ENCODE peak calls at places on chromosomes 11 and 22, in six cellular contexts. Z is MCF 10A, H is lower lobe of right lung, L is nucleus accumbens, A is mesendoderm, T is uterus. I is an unnamed sample.
A peak's percentile ranks its signal among the peaks of the same experiment; 100 is the strongest.

GRCh38 chr22:27668828-27669797 is 132.4 kb downstream of the MN1 start:
- DNase-seq in L (no peak), T (no peak), A (peak; percentile 71), H (peak; percentile 52), Z (peak; percentile 71), I (no peak)

GRCh38 chr11:122045181-122045586 is 70.8 kb downstream of the BLID start:
- DNase-seq in T (no peak), L (no peak), H (no peak), A (no peak), Z (peak; percentile 63), I (no peak)

GRCh38 chr11:1172729-1173117 is 15.0 kb downstream of the MUC5AC start:
- DNase-seq in Z (no peak), T (no peak), L (no peak), H (no peak), A (no peak), I (no peak)

GRCh38 chr11:100576044-100577021 is 110.8 kb upstream of the ARHGAP42 start:
- DNase-seq in L (no peak), T (no peak), H (no peak), Z (peak; percentile 63), A (peak; percentile 63), I (no peak)

GRCh38 chr11:135008001-135008405 is 596.0 kb upstream of the B3GAT1 start:
- DNase-seq in T (no peak), Z (no peak), A (peak; percentile 33), L (no peak), H (no peak), I (no peak)

GRCh38 chr11:95835351-95835750 is 45.1 kb downstream of the CEP57 start:
- DNase-seq in T (no peak), L (no peak), Z (no peak), H (no peak), A (no peak), I (no peak)

GRCh38 chr11:126926376-126926791 is 74.2 kb downstream of the KIRREL3 start:
- DNase-seq in A (no peak), Z (no peak), T (no peak), H (no peak), L (no peak), I (no peak)

GRCh38 chr11:90113541-90113940 is 20.9 kb upstream of the NAALAD2 start:
- DNase-seq in L (no peak), A (no peak), H (no peak), T (no peak), Z (peak; percentile 1), I (no peak)

GRCh38 chr11:61753672-61754071 is 1.2 kb downstream of the MYRF start:
- DNase-seq in H (no peak), L (no peak), A (no peak), T (no peak), Z (no peak), I (no peak)

GRCh38 chr22:37624876-37625275 is 14.6 kb upstream of the SH3BP1 start:
- DNase-seq in H (no peak), A (no peak), L (no peak), Z (no peak), T (no peak), I (no peak)

GRCh38 chr11:27717801-27718229 is 17.6 kb upstream of the BDNF start:
- DNase-seq in T (no peak), H (no peak), L (no peak), A (peak; percentile 77), Z (no peak), I (no peak)

GRCh38 chr11:37026326-37026725 is 428.3 kb upstream of the RAG2 start:
- DNase-seq in Z (no peak), A (peak; percentile 77), H (no peak), L (no peak), T (no peak), I (no peak)